ENCODE peak calls at places on chromosomes 2 and 18, in nine cellular contexts. G is memory B cell; S is mucosa of gallbladder; C is stimulated activated CD8-positive, alpha-beta memory T cell treated with anti-CD3 and anti-CD28 coated beads, Interleukin-2, amount 100 ng/mL, for 1 hour; W is activated CD4-positive, alpha-beta T cell treated with anti-CD3 and anti-CD28 coated beads, Interleukin-2, amount 50 U/mL, for 24 hours; E is cardiac muscle cell; Z is HCEC 1CT; A is SW 1271; I is substantia nigra. R is an unnamed sample.

GRCh38 chr2:198905881-198906612 is 551.7 kb downstream of the SATB2 start:
- DNase-seq in G (no peak), I (no peak), W (no peak), C (no peak), Z (peak; percentile 50), A (no peak), S (no peak), E (no peak), R (no peak)

GRCh38 chr18:13439475-13439874 is 220.9 kb downstream of the LDLRAD4 start:
- DNase-seq in E (no peak), S (no peak), I (no peak), C (no peak), A (no peak), G (no peak), Z (no peak), W (no peak), R (no peak)

GRCh38 chr2:238942941-238943715 is 95.2 kb downstream of the TWIST2 start:
- DNase-seq in S (no peak), A (no peak), Z (no peak), E (no peak), W (no peak), C (no peak), G (peak; percentile 4), I (no peak), R (no peak)

GRCh38 chr2:173184031-173185004 is 108.7 kb downstream of the MAP3K20 start:
- DNase-seq in I (no peak), W (no peak), A (peak; percentile 66), G (no peak), S (peak; percentile 53), C (no peak), Z (peak; percentile 99), E (peak; percentile 97), R (no peak)

GRCh38 chr18:6543330-6543908 is 128.7 kb upstream of the L3MBTL4 start:
- DNase-seq in C (no peak), Z (peak; percentile 49), E (peak; percentile 70), I (no peak), G (no peak), W (no peak), S (no peak), A (no peak), R (no peak)

GRCh38 chr2:98822301-98823164 is 91.6 kb upstream of the MGAT4A start:
- DNase-seq in C (no peak), Z (no peak), S (no peak), E (no peak), I (no peak), W (peak; percentile 35), A (no peak), G (peak; percentile 58), R (peak; percentile 71)

GRCh38 chr2:102520009-102520408 is 47.0 kb downstream of the SLC9A4 start:
- DNase-seq in C (no peak), E (peak; percentile 43), I (no peak), G (no peak), Z (peak; percentile 30), W (no peak), A (no peak), S (peak; percentile 28), R (no peak)

GRCh38 chr2:98795903-98796676 is 65.2 kb upstream of the MGAT4A start:
- DNase-seq in I (no peak), Z (no peak), E (peak; percentile 25), A (no peak), S (no peak), G (no peak), C (no peak), W (no peak), R (no peak)

GRCh38 chr2:85119900-85120299 is 13.3 kb upstream of the TCF7L1 start:
- DNase-seq in Z (no peak), A (no peak), W (no peak), I (no peak), E (no peak), S (no peak), G (no peak), C (no peak), R (no peak)

GRCh38 chr2:99602475-99602874 is 112.7 kb upstream of the REV1 start:
- DNase-seq in A (no peak), C (no peak), G (no peak), I (no peak), E (peak; percentile 29), W (no peak), S (no peak), Z (no peak), R (no peak)

GRCh38 chr2:205161156-205161555 is 521.1 kb upstream of the NRP2 start:
- DNase-seq in W (no peak), C (no peak), A (no peak), S (no peak), Z (peak; percentile 2), E (no peak), G (no peak), I (no peak), R (no peak)

GRCh38 chr2:206011795-206012194 is 74.2 kb downstream of the INO80D start:
- DNase-seq in G (no peak), S (no peak), Z (peak; percentile 5), A (no peak), I (no peak), E (no peak), W (no peak), C (no peak), R (no peak)

GRCh38 chr2:165573534-165574461 is 104.3 kb downstream of the CSRNP3 start:
- DNase-seq in Z (peak; percentile 22), S (peak; percentile 38), I (peak; percentile 48), A (no peak), E (peak; percentile 36), C (no peak), W (no peak), G (no peak), R (no peak)

R was measured in naive thymus-derived CD8-positive, alpha-beta T cell.